ENCODE peak calls at places on chromosomes 6 and 20, in five cellular contexts. One of them, this sample, is unnamed.

GRCh38 chr20:16761305-16761829 is 13.2 kb downstream of the OTOR start:
- DNase-seq in neural progenitor cell: peak
- DNase-seq in GM23338: peak
- DNase-seq in GM23248: peak
- DNase-seq in hepatocyte: peak
- DNase-seq in this sample: peak

GRCh38 chr6:29005183-29005885 is at the start of gene ZNF311:
- DNase-seq in GM23338: peak
- DNase-seq in GM23248: peak
- DNase-seq in neural progenitor cell: peak
- DNase-seq in hepatocyte: peak
- DNase-seq in this sample: peak

GRCh38 chr20:62959101-62959971 is 6.8 kb downstream of the SLC17A9 start:
- DNase-seq in neural progenitor cell: no peak
- DNase-seq in GM23248: no peak
- DNase-seq in hepatocyte: no peak
- DNase-seq in GM23338: no peak
- DNase-seq in this sample: no peak

GRCh38 chr6:2103644-2104523 is 141.5 kb downstream of the GMDS start:
- DNase-seq in neural progenitor cell: no peak
- DNase-seq in hepatocyte: peak
- DNase-seq in GM23338: no peak
- DNase-seq in GM23248: peak
- DNase-seq in this sample: peak

GRCh38 chr6:47276377-47276776 is 33.3 kb downstream of the TNFRSF21 start:
- DNase-seq in GM23248: no peak
- DNase-seq in hepatocyte: no peak
- DNase-seq in neural progenitor cell: no peak
- DNase-seq in GM23338: no peak
- DNase-seq in this sample: no peak

GRCh38 chr6:152701081-152701862 is 3.6 kb downstream of the MYCT1 start:
- DNase-seq in GM23338: peak
- DNase-seq in neural progenitor cell: no peak
- DNase-seq in hepatocyte: no peak
- DNase-seq in GM23248: no peak
- DNase-seq in this sample: no peak

GRCh38 chr20:31685853-31686641 is 36.6 kb downstream of the BCL2L1 start:
- DNase-seq in hepatocyte: no peak
- DNase-seq in GM23248: no peak
- DNase-seq in GM23338: no peak
- DNase-seq in neural progenitor cell: no peak
- DNase-seq in this sample: no peak

GRCh38 chr20:17617868-17618672 is 48.2 kb downstream of the DSTN start:
- DNase-seq in GM23248: no peak
- DNase-seq in GM23338: no peak
- DNase-seq in hepatocyte: no peak
- DNase-seq in neural progenitor cell: no peak
- DNase-seq in this sample: no peak

GRCh38 chr6:90611996-90612690 is 25.3 kb upstream of the MAP3K7 start:
- DNase-seq in GM23248: no peak
- DNase-seq in hepatocyte: no peak
- DNase-seq in GM23338: peak
- DNase-seq in neural progenitor cell: peak
- DNase-seq in this sample: no peak

GRCh38 chr6:27168108-27168507 is 79.4 kb upstream of the PRSS16 start:
- DNase-seq in GM23338: no peak
- DNase-seq in GM23248: peak
- DNase-seq in neural progenitor cell: no peak
- DNase-seq in hepatocyte: no peak
- DNase-seq in this sample: no peak

GRCh38 chr6:16337280-16337975 is 99.0 kb downstream of the GMPR start:
- DNase-seq in hepatocyte: peak
- DNase-seq in neural progenitor cell: no peak
- DNase-seq in GM23248: peak
- DNase-seq in GM23338: peak
- DNase-seq in this sample: no peak

GRCh38 chr6:55704421-55704820 is 125.4 kb upstream of the HMGCLL1 start:
- DNase-seq in neural progenitor cell: no peak
- DNase-seq in GM23338: no peak
- DNase-seq in hepatocyte: no peak
- DNase-seq in GM23248: peak
- DNase-seq in this sample: no peak

GRCh38 chr6:133339543-133340384 is 98.6 kb downstream of the EYA4 start:
- DNase-seq in hepatocyte: no peak
- DNase-seq in GM23248: no peak
- DNase-seq in GM23338: no peak
- DNase-seq in neural progenitor cell: no peak
- DNase-seq in this sample: no peak

GRCh38 chr20:40506567-40506966 is 182.5 kb downstream of the MAFB start:
- DNase-seq in neural progenitor cell: no peak
- DNase-seq in GM23338: no peak
- DNase-seq in GM23248: peak
- DNase-seq in hepatocyte: peak
- DNase-seq in this sample: no peak

GRCh38 chr6:108653864-108654402 is 93.2 kb downstream of the FOXO3 start:
- DNase-seq in neural progenitor cell: no peak
- DNase-seq in GM23248: peak
- DNase-seq in hepatocyte: no peak
- DNase-seq in GM23338: no peak
- DNase-seq in this sample: no peak

GRCh38 chr6:39911513-39912125 is 22.6 kb downstream of the MOCS1 start:
- DNase-seq in neural progenitor cell: no peak
- DNase-seq in hepatocyte: no peak
- DNase-seq in GM23248: no peak
- DNase-seq in GM23338: no peak
- DNase-seq in this sample: no peak

GRCh38 chr20:14991023-14991422 is 653.6 kb upstream of the FLRT3 start:
- DNase-seq in hepatocyte: peak
- DNase-seq in GM23338: no peak
- DNase-seq in GM23248: peak
- DNase-seq in neural progenitor cell: no peak
- DNase-seq in this sample: no peak

GRCh38 chr6:113821445-113821844 is 35.7 kb upstream of the MARCKS start:
- DNase-seq in hepatocyte: no peak
- DNase-seq in neural progenitor cell: no peak
- DNase-seq in GM23248: no peak
- DNase-seq in GM23338: no peak
- DNase-seq in this sample: no peak

GRCh38 chr6:138692978-138693909 is 80.3 kb upstream of the CCDC28A start:
- DNase-seq in GM23338: peak
- DNase-seq in neural progenitor cell: peak
- DNase-seq in hepatocyte: peak
- DNase-seq in GM23248: peak
- DNase-seq in this sample: peak

GRCh38 chr20:59751075-59751711 is 146.9 kb downstream of the PHACTR3 start:
- DNase-seq in GM23338: peak
- DNase-seq in hepatocyte: peak
- DNase-seq in GM23248: peak
- DNase-seq in neural progenitor cell: peak
- DNase-seq in this sample: peak

GRCh38 chr6:165034271-165034741 is 275.1 kb downstream of the C6orf118 start:
- DNase-seq in GM23338: no peak
- DNase-seq in GM23248: peak
- DNase-seq in neural progenitor cell: no peak
- DNase-seq in hepatocyte: no peak
- DNase-seq in this sample: no peak

GRCh38 chr20:62485701-62486089 is 9.9 kb upstream of the GATA5 start:
- DNase-seq in GM23248: no peak
- DNase-seq in hepatocyte: no peak
- DNase-seq in neural progenitor cell: no peak
- DNase-seq in GM23338: no peak
- DNase-seq in this sample: no peak

GRCh38 chr6:101110814-101111213 is 229.7 kb upstream of the ASCC3 start:
- DNase-seq in neural progenitor cell: no peak
- DNase-seq in hepatocyte: no peak
- DNase-seq in GM23338: no peak
- DNase-seq in GM23248: peak
- DNase-seq in this sample: no peak

GRCh38 chr6:52904562-52905279 is 4.8 kb downstream of the GSTA3 start:
- DNase-seq in neural progenitor cell: peak
- DNase-seq in GM23338: peak
- DNase-seq in hepatocyte: no peak
- DNase-seq in GM23248: no peak
- DNase-seq in this sample: no peak

GRCh38 chr20:34420146-34420545 is 57.1 kb downstream of the ITCH start:
- DNase-seq in hepatocyte: no peak
- DNase-seq in neural progenitor cell: no peak
- DNase-seq in GM23338: no peak
- DNase-seq in GM23248: no peak
- DNase-seq in this sample: no peak

GRCh38 chr20:34475979-34476736 is 40.1 kb upstream of the DYNLRB1 start:
- DNase-seq in GM23338: peak
- DNase-seq in neural progenitor cell: peak
- DNase-seq in hepatocyte: peak
- DNase-seq in GM23248: peak
- DNase-seq in this sample: peak

GRCh38 chr20:35005463-35005961 is 49.8 kb downstream of the MYH7B start:
- DNase-seq in GM23338: no peak
- DNase-seq in hepatocyte: no peak
- DNase-seq in GM23248: no peak
- DNase-seq in neural progenitor cell: no peak
- DNase-seq in this sample: no peak

GRCh38 chr20:775679-776135 is 7.4 kb upstream of the SLC52A3 start:
- DNase-seq in GM23338: peak
- DNase-seq in GM23248: no peak
- DNase-seq in hepatocyte: peak
- DNase-seq in neural progenitor cell: peak
- DNase-seq in this sample: no peak

GRCh38 chr6:6857528-6857927 is 250.2 kb upstream of the RREB1 start:
- DNase-seq in GM23248: no peak
- DNase-seq in neural progenitor cell: no peak
- DNase-seq in hepatocyte: no peak
- DNase-seq in GM23338: no peak
- DNase-seq in this sample: no peak
- H3K27ac ChIP-seq in GM23248: no peak
- H3K27ac ChIP-seq in neural progenitor cell: no peak
- H3K27ac ChIP-seq in hepatocyte: peak
- H3K27ac ChIP-seq in GM23338: no peak
- H3K27ac ChIP-seq in this sample: no peak

DNA sequence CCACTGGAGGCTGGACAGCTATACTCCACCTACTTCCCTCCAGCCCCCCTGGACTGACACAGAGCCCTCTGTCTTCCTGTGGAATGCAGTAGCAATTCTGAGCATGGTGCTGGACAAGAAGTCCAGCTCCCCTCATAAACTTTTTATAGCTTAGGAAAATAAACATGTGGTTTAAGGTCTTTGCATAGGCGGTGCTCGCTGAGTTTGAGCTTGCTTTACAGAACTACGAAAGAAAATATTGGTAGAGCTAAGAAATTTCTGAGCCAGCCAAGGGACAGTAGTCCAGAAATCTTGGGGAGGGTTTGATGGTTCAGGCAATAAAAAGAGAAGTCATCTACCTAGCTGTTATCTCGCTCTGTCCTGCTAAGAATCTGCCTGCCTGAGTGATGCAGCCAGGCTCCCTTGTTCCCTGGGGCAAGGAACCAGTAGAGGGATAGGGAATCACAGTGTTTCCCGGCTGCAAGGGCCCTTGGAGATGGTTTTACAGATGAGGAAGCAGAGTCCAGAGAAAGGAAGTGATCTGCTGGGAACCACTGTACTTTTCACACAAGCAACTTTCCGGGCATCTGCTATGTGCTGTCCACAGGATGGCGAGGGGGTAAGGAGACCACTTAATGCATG is 343.4 kb downstream of the CDC5L start:
- DNase-seq in hepatocyte: peak
- DNase-seq in GM23248: no peak
- DNase-seq in neural progenitor cell: no peak
- DNase-seq in GM23338: no peak
- DNase-seq in this sample: no peak
- TF ChIP-seq EZH2phosphoT487 in hepatocyte: peak
- TF ChIP-seq EZH2phosphoT487 in GM23248: no peak
- TF ChIP-seq EZH2phosphoT487 in neural progenitor cell: no peak
- TF ChIP-seq EZH2phosphoT487 in GM23338: no peak
- TF ChIP-seq EZH2phosphoT487 in this sample: no peak

GRCh38 chr6:68559052-68559451 is 76.0 kb upstream of the ADGRB3 start:
- DNase-seq in neural progenitor cell: no peak
- DNase-seq in GM23338: peak
- DNase-seq in GM23248: no peak
- DNase-seq in hepatocyte: no peak
- DNase-seq in this sample: no peak
- H3K27ac ChIP-seq in neural progenitor cell: no peak
- H3K27ac ChIP-seq in GM23338: peak
- H3K27ac ChIP-seq in GM23248: no peak
- H3K27ac ChIP-seq in hepatocyte: no peak
- H3K27ac ChIP-seq in this sample: no peak

GRCh38 chr6:122374307-122374706 is 25.1 kb upstream of the HSF2 start:
- DNase-seq in neural progenitor cell: no peak
- DNase-seq in hepatocyte: no peak
- DNase-seq in GM23338: no peak
- DNase-seq in GM23248: no peak
- DNase-seq in this sample: no peak
- TF ChIP-seq EZH2phosphoT487 in neural progenitor cell: no peak
- TF ChIP-seq EZH2phosphoT487 in hepatocyte: no peak
- TF ChIP-seq EZH2phosphoT487 in GM23338: no peak
- TF ChIP-seq EZH2phosphoT487 in GM23248: no peak
- TF ChIP-seq EZH2phosphoT487 in this sample: no peak

DNA sequence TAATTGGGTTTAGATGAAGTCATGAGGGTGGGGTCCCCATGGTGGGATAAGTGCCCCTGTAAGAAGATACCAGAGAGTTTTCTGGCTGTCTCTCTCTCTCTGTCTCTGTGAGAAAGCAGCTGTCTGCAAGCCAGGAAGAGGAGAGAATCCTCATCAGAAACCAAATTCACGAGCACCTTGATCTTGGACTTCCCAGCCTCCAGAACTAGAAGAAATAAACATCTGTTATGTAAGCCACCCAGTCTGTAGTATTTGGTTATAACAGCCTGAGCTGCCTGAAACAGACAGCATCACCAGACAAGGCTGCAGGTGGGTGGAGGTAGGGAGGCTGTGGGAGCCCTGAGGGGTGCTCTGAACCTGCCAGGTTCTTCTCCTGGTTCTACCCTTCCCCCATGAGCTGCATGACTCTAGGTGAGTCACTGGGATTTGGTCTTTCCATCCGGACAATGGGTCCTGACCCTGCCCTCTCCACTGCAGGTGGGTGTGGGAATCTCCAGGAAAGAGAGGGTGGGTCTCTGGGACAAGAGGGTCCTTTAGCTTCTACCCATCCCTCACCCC is 34.3 kb upstream of the VEGFA start:
- DNase-seq in GM23248: no peak
- DNase-seq in GM23338: no peak
- DNase-seq in hepatocyte: no peak
- DNase-seq in neural progenitor cell: no peak
- DNase-seq in this sample: no peak
- H3K27ac ChIP-seq in GM23248: no peak
- H3K27ac ChIP-seq in GM23338: no peak
- H3K27ac ChIP-seq in hepatocyte: no peak
- H3K27ac ChIP-seq in neural progenitor cell: no peak
- H3K27ac ChIP-seq in this sample: no peak